ENCODE peak calls at places on chromosomes 1 and 21, in four cellular contexts. M is suprapubic skin, G is GM06990, H is AG04450. Q is an unnamed sample.

GRCh38 chr1:66464802-66465201 is 69.2 kb upstream of the SGIP1 start:
- DNase-seq in M (no peak), G (no peak), H (peak), Q (no peak)

GRCh38 chr1:227939791-227940771 is 7.7 kb downstream of the WNT9A start:
- DNase-seq in M (peak), G (no peak), H (no peak), Q (peak)

GRCh38 chr1:177873238-177873637 is 96.6 kb downstream of the SEC16B start:
- DNase-seq in M (no peak), G (no peak), H (peak), Q (no peak)

GRCh38 chr1:115063238-115063901 is 25.9 kb downstream of the TSPAN2 start:
- DNase-seq in M (no peak), G (no peak), H (no peak), Q (no peak)

GRCh38 chr1:173344034-173344743 is 132.9 kb upstream of the PRDX6 start:
- DNase-seq in M (no peak), G (no peak), H (no peak), Q (no peak)

GRCh38 chr1:207316622-207317510 is 4.6 kb upstream of the CD55 start:
- DNase-seq in M (no peak), G (no peak), H (no peak), Q (no peak)

GRCh38 chr1:201041011-201041410 is 17.5 kb upstream of the KIF21B start:
- DNase-seq in M (peak), G (no peak), H (no peak), Q (no peak)

GRCh38 chr1:111507411-111508201 is 4.2 kb upstream of the ADORA3 start:
- DNase-seq in M (peak), G (peak), H (peak), Q (no peak)

GRCh38 chr1:27594542-27595510 is 9.1 kb downstream of the AHDC1 start:
- DNase-seq in M (no peak), G (no peak), H (no peak), Q (no peak)

GRCh38 chr1:245225267-245225666 is 70.5 kb downstream of the KIF26B start:
- DNase-seq in M (no peak), G (no peak), H (peak), Q (no peak)

GRCh38 chr1:230632273-230632873 is 9.9 kb upstream of the COG2 start:
- DNase-seq in M (no peak), G (no peak), H (no peak), Q (no peak)

GRCh38 chr21:34935452-34935851 is 113.7 kb downstream of the RUNX1 start:
- DNase-seq in M (no peak), G (no peak), H (no peak), Q (no peak)

GRCh38 chr1:161153682-161154337 is at the start of gene UFC1:
- DNase-seq in M (peak), G (peak), H (peak), Q (no peak)

GRCh38 chr1:22835920-22836319 is 125.3 kb downstream of the EPHB2 start:
- DNase-seq in M (no peak), G (no peak), H (no peak), Q (no peak)

GRCh38 chr1:43639990-43640794 is 9.8 kb upstream of the KDM4A start:
- DNase-seq in M (no peak), G (no peak), H (no peak), Q (no peak)
- TF ChIP-seq CTCF in M (no peak), G (no peak), H (no peak), Q (no peak)

GRCh38 chr1:183514235-183514634 is 41.9 kb downstream of the SMG7 start:
- DNase-seq in M (no peak), G (no peak), H (no peak), Q (no peak)

GRCh38 chr1:183516725-183517124 is 44.4 kb downstream of the SMG7 start:
- DNase-seq in M (no peak), G (no peak), H (no peak), Q (no peak)

GRCh38 chr1:183520379-183520778 is 48.1 kb downstream of the SMG7 start:
- DNase-seq in M (no peak), G (no peak), H (no peak), Q (no peak)

GRCh38 chr1:183515002-183515689 is 42.8 kb downstream of the SMG7 start:
- DNase-seq in M (no peak), G (no peak), H (peak), Q (no peak)

DNA sequence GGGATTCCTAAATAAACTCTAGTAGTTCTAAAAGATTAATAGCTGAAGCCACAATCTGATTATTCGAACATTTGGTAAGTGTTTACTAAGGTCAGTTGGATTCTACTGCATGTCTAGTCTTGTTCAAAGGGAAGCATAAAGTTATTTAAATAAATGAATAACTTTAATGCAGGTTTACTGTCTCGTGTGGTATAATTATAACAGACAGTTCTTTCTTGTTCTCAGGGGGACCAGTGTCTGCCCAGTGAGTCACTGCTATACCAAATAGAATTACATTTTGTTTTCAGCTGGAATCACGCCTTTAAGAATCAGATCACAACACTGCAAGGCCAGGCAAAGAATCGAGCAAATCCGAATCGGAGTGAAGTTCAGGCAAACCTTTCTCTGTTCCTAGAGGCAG is 45.1 kb downstream of the SMG7 start:
- DNase-seq in M (no peak), G (no peak), H (no peak), Q (no peak)
- TF ChIP-seq CTCF in M (no peak), G (no peak), H (no peak), Q (no peak)

GRCh38 chr1:241733899-241734298 is 81.8 kb downstream of the WDR64 start:
- DNase-seq in M (no peak), G (no peak), H (no peak), Q (no peak)

GRCh38 chr1:241734533-241734932 is 82.5 kb downstream of the WDR64 start:
- DNase-seq in M (no peak), G (no peak), H (no peak), Q (no peak)

GRCh38 chr1:241738284-241738683 is 86.2 kb downstream of the WDR64 start:
- DNase-seq in M (no peak), G (no peak), H (no peak), Q (no peak)

GRCh38 chr1:241738710-241739109 is 86.6 kb downstream of the WDR64 start:
- DNase-seq in M (no peak), G (no peak), H (no peak), Q (no peak)

DNA sequence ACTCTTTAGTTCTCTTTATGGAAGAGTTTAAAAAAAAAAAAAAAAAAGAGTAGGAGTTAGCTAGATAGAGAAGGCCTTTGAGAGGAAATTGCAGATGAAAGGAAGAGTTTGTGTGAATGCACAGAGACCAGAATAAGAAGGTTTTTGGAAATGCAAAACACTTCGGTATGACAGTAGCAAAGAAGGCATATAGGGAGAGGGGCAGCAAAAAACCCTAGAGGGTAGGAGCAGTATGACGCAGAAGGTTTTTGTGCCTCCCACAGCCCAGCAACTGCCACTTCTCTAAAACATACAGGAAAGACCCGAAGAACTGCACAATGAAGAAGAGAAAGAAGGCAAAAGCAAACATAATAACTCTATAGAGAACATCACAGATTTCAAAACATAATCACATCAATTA is 84.3 kb downstream of the WDR64 start:
- DNase-seq in M (no peak), G (no peak), H (no peak), Q (no peak)
- TF ChIP-seq CTCF in M (no peak), G (no peak), H (no peak), Q (no peak)

DNA sequence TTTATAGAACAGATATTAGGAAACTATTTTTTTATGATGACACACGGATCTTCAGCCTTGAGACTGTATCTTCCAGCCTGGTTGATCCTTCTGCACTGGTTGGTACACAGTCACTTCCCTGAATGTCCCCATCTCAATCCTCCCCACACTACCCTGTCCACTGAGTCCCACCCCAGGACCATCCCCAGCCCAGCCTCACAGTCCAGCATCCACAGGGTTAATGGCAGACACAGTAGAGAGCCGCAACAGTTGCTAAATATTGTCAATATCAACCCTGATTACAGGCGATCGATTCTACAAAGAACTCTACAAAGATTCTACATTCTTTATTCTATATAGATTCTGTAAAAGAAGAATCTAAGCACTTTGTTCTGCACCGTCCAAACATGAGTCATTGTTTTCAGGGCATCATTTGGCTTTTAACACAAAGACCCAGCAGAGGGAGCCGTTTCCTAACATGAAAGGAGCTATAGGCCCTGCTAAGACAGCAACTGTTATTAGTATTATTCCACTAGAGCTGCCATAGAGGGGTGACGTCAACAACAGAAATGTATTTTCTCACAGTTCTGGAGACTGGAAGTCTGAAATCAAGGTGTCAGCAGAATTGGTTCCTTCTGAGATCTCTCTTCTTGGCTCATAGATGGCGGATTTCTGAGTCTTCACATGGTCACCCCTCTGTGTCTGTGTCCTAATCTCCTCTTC is 30.1 kb upstream of the IFNAR2 start:
- DNase-seq in M (peak), G (peak), H (peak), Q (no peak)
- TF ChIP-seq CTCF in M (peak), G (peak), H (peak), Q (peak)

GRCh38 chr1:11061652-11062365 is 2.0 kb upstream of the SRM start:
- DNase-seq in M (no peak), G (no peak), H (no peak), Q (no peak)
- TF ChIP-seq CTCF in M (no peak), G (peak), H (no peak), Q (no peak)

GRCh38 chr1:57018119-57018518 is 52.3 kb upstream of the C8B start:
- DNase-seq in M (no peak), G (no peak), H (no peak), Q (no peak)

GRCh38 chr1:57015071-57015470 is 49.3 kb upstream of the C8B start:
- DNase-seq in M (no peak), G (no peak), H (no peak), Q (no peak)

GRCh38 chr1:57019240-57019805 is 53.5 kb upstream of the C8B start:
- DNase-seq in M (no peak), G (no peak), H (no peak), Q (no peak)

GRCh38 chr1:57017201-57017600 is 51.4 kb upstream of the C8B start:
- DNase-seq in M (no peak), G (no peak), H (no peak), Q (no peak)

GRCh38 chr1:57017717-57018116 is 51.9 kb upstream of the C8B start:
- DNase-seq in M (no peak), G (no peak), H (no peak), Q (no peak)
- TF ChIP-seq CTCF in M (no peak), G (peak), H (peak), Q (peak)